ENCODE peak calls at places on chromosomes 7 and 10, in four cellular contexts. I, N, Z and Y are unnamed samples.

GRCh38 chr7:95658676-95659075 is 62.4 kb upstream of the PDK4 start:
- DNase-seq in I (no peak), N (no peak), Z (no peak), Y (no peak)

GRCh38 chr10:33334170-33334838 is at the start of gene NRP1:
- DNase-seq in I (peak), N (no peak), Z (no peak), Y (no peak)

GRCh38 chr10:127145173-127145572 is 51.2 kb downstream of the INSYN2A start:
- DNase-seq in I (peak), N (no peak), Z (no peak), Y (no peak)

GRCh38 chr7:17325364-17325763 is 26.9 kb downstream of the AHR start:
- DNase-seq in I (peak), N (no peak), Z (no peak), Y (no peak)

GRCh38 chr7:37198188-37198905 is 250.3 kb downstream of the ELMO1 start:
- DNase-seq in I (no peak), N (peak), Z (no peak), Y (no peak)

GRCh38 chr7:138951953-138952352 is 29.2 kb downstream of the KIAA1549 start:
- DNase-seq in I (no peak), N (peak), Z (no peak), Y (no peak)

GRCh38 chr7:93147358-93147757 is 827 bp downstream of the SAMD9L start:
- DNase-seq in I (peak), N (no peak), Z (peak), Y (peak)

GRCh38 chr10:66892833-66893232 is 33.0 kb upstream of the LRRTM3 start:
- DNase-seq in I (no peak), N (no peak), Z (no peak), Y (no peak)

GRCh38 chr7:4151926-4152549 is 530.1 kb upstream of the FOXK1 start:
- DNase-seq in I (no peak), N (no peak), Z (no peak), Y (no peak)

GRCh38 chr7:153522261-153522660 is 529.9 kb upstream of the DPP6 start:
- DNase-seq in I (no peak), N (no peak), Z (no peak), Y (no peak)

GRCh38 chr7:116628971-116629586 is 42.9 kb upstream of the MET start:
- DNase-seq in I (peak), N (no peak), Z (no peak), Y (no peak)

GRCh38 chr10:62335326-62335725 is 38.8 kb upstream of the ZNF365 start:
- DNase-seq in I (no peak), N (no peak), Z (no peak), Y (no peak)

GRCh38 chr10:30420266-30420665 is 13.7 kb upstream of the MAP3K8 start:
- DNase-seq in I (no peak), N (no peak), Z (no peak), Y (no peak)

GRCh38 chr7:80387634-80388033 is 124.2 kb downstream of the GNAT3 start:
- DNase-seq in I (no peak), N (no peak), Z (no peak), Y (no peak)

GRCh38 chr7:100430450-100431285 is 1.0 kb downstream of the MEPCE start:
- DNase-seq in I (no peak), N (no peak), Z (no peak), Y (no peak)

DNA sequence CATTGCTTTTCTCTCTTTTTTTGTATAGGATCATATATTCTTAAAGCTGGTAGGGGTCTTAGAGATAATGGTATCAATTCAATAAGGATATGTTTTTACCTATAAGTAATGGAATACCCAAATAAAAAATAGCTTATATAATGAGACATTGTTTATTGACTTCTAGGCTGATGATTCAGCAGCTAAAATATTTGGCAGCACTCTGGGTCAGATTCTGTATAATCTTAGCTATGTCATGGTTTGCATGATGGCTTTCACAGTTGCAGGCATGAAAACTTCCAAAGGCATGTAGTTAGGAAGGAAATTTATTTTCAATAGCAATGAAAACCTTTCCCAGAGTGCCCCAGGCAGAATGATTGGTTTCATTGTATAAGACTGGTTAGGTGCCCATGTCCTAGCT is 32.1 kb upstream of the A1CF start:
- DNase-seq in I (no peak), N (no peak), Z (no peak), Y (no peak)
- TF ChIP-seq ESRRA in I (no peak), N (no peak), Z (no peak), Y (no peak)

DNA sequence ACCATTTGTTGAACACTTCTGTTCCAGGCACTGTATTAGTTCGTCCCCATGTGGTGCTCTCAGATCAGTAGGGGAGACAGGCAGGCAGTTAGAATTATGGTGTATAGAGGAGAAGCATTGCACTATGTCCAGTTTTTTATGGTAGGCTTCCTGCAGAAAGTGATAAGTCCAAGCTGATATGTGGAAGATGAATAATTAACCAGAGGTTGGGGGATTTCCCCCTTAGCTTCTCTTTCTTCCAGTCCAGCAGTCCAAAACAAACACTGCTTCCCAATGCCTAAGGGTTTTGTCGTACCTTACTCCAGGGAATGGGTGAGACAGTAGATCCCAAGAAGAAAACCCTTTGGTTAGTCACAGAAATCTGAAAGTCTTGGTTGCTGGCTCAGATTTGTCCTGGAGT is 19.2 kb downstream of the HIF1AN start:
- DNase-seq in I (no peak), N (peak), Z (no peak), Y (no peak)
- TF ChIP-seq RAD21 in I (no peak), N (no peak), Z (no peak), Y (no peak)

DNA sequence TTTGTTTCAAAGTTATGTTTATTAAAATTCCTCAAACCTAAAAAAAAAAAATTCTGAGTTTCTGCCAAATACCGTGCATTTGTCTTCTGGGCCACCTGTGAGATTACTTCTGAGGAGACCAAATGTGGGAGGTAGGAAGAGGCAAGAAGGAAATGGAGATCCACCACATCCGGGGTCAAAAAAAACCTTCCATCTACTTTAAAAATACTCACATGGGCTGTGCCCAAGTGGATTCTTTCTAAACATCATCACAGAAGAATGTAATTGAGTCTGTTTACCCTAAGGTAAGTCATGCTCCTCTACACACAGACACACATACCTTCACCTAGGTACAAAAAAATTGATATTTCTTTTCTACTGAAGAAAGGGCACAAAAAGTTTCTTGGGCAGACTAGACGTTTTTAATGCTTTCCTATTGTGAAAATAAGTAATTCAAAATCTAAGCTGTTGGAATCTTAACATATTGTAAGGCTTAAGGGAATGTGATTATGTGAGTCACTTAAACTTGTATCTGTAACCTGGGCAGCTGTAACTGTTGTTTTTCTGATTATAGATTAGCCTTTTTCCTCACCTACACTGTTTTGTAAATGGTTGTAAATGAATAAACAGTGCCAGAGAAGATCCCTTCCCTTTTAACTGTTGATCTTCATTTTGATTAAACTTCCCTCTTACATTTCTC is 19.1 kb upstream of the SPOCK2 start:
- DNase-seq in I (peak), N (no peak), Z (no peak), Y (no peak)
- TF ChIP-seq ESRRA in I (no peak), N (no peak), Z (no peak), Y (no peak)

GRCh38 chr7:1532456-1533254 is 2.2 kb downstream of the MAFK start:
- DNase-seq in I (peak), N (peak), Z (peak), Y (no peak)

GRCh38 chr7:1531979-1532455 is 1.5 kb downstream of the MAFK start:
- DNase-seq in I (peak), N (no peak), Z (no peak), Y (no peak)

GRCh38 chr7:1533255-1533568 is 2.7 kb downstream of the MAFK start:
- DNase-seq in I (no peak), N (no peak), Z (no peak), Y (no peak)

GRCh38 chr7:1530946-1531262 is 402 bp downstream of the MAFK start:
- DNase-seq in I (no peak), N (no peak), Z (no peak), Y (no peak)

DNA sequence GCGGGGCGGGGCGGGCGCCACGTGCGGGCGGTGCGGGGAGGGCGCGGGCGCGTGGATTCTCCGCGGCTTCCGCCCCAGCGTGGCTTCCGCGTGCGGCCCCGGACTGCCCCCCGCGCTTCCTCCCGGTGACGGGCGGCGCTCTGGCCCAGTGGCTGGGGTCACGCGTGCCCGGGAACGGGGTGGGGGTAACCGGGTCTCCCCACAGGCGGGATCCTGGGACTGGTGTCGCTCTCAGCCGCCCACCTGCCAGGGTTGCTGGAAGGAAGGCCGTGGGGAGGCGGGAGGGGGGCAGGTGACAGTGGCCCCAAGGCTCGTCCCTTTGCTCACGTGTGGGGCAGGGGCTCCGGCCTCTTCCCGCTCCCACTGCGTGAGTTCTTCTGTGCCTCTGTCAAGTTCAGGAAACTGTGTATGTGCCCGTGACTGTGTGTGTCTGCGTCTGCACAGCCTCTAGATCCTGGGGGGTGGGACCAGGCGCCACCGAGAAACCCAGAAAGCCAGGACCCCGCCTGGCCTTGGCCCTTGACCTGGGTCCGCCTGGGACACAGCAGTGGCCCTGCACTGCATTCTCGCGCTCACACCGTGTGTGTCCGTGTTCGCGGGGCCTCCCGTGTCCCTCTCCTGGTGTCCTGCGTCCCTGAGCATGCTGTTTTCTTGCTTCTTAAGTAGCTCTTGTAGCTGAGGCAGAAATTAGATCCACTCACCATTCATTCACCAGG is 919 bp downstream of the MAFK start:
- DNase-seq in I (peak), N (no peak), Z (peak), Y (no peak)
- TF ChIP-seq RAD21 in I (no peak), N (no peak), Z (no peak), Y (no peak)

GRCh38 chr7:11935905-11936304 is 103.9 kb upstream of the THSD7A start:
- DNase-seq in I (no peak), N (no peak), Z (no peak), Y (no peak)

GRCh38 chr7:11931306-11931705 is 99.3 kb upstream of the THSD7A start:
- DNase-seq in I (no peak), N (no peak), Z (no peak), Y (no peak)

GRCh38 chr7:11934766-11935165 is 102.8 kb upstream of the THSD7A start:
- DNase-seq in I (no peak), N (no peak), Z (no peak), Y (no peak)
- TF ChIP-seq ESRRA in I (no peak), N (no peak), Z (no peak), Y (no peak)